ENCODE peak calls at places on chromosomes 7 and 10, in seven cellular contexts. B is stimulated activated CD4-positive, alpha-beta T cell treated with anti-CD3 and anti-CD28 coated beads, Interleukin-4, amount 100 ng/mL, for 4 hours; E is H9; W is NCI-H460; K is natural killer cell treated with Interleukin-12 subunit alpha and Interleukin-12 subunit beta and Interleukin-15 and Interleukin-18, amount 100 ng/mL, for 72 hours; D is naive thymus-derived CD4-positive, alpha-beta T cell; Y is KG1. Q is an unnamed sample.

GRCh38 chr10:104327745-104328635 is 10.3 kb downstream of the ITPRIP start:
- DNase-seq in B (no peak), E (peak; percentile 49), W (no peak), K (no peak), D (no peak), Y (no peak), Q (peak; percentile 46)

GRCh38 chr7:121103579-121103978 is 115.1 kb downstream of the CPED1 start:
- DNase-seq in B (no peak), E (no peak), W (no peak), K (no peak), D (no peak), Y (no peak), Q (no peak)

GRCh38 chr7:128427289-128427891 is 17.6 kb upstream of the IMPDH1 start:
- DNase-seq in B (no peak), E (no peak), W (no peak), K (no peak), D (no peak), Y (no peak), Q (peak; percentile 41)

GRCh38 chr10:43090188-43090587 is 13.3 kb downstream of the RET start:
- DNase-seq in B (no peak), E (no peak), W (no peak), K (no peak), D (no peak), Y (no peak), Q (no peak)

GRCh38 chr7:120841608-120842007 is 16.3 kb downstream of the TSPAN12 start:
- DNase-seq in B (no peak), E (no peak), W (no peak), K (no peak), D (no peak), Y (no peak), Q (no peak)

GRCh38 chr7:142482899-142483658 is 225.2 kb upstream of the PRSS58 start:
- DNase-seq in B (peak; percentile 43), E (peak; percentile 61), W (peak; percentile 45), K (no peak), D (no peak), Y (no peak), Q (peak; percentile 56)

GRCh38 chr10:72173635-72174296 is 42.0 kb upstream of the ANAPC16 start:
- DNase-seq in B (no peak), E (no peak), W (peak; percentile 60), K (no peak), D (no peak), Y (no peak), Q (peak; percentile 6)

GRCh38 chr7:44891372-44891771 is 6.0 kb upstream of the PURB start:
- DNase-seq in B (peak; percentile 16), E (no peak), W (no peak), K (no peak), D (no peak), Y (no peak), Q (no peak)

GRCh38 chr10:133008736-133009135 is 66.4 kb upstream of the CFAP46 start:
- DNase-seq in B (no peak), E (no peak), W (no peak), K (no peak), D (no peak), Y (no peak), Q (no peak)

GRCh38 chr7:10974717-10975032 is 1.0 kb downstream of the PHF14 start:
- DNase-seq in B (no peak), E (no peak), W (no peak), K (no peak), D (no peak), Y (no peak), Q (no peak)

GRCh38 chr7:29955799-29956476 is 33.7 kb downstream of the SCRN1 start:
- DNase-seq in B (no peak), E (no peak), W (no peak), K (no peak), D (no peak), Y (peak; percentile 72), Q (no peak)

GRCh38 chr10:112711366-112711765 is 238.7 kb upstream of the TCF7L2 start:
- DNase-seq in B (no peak), E (no peak), W (no peak), K (no peak), D (no peak), Y (no peak), Q (no peak)

GRCh38 chr7:33108591-33108930 is 643 bp downstream of the RP9 start:
- DNase-seq in B (peak; percentile 15), E (no peak), W (peak; percentile 12), K (no peak), D (no peak), Y (peak; percentile 24), Q (no peak)

GRCh38 chr7:136086712-136087111 is 109.6 kb upstream of the MTPN start:
- DNase-seq in B (no peak), E (peak; percentile 79), W (peak; percentile 94), K (no peak), D (no peak), Y (no peak), Q (no peak)

GRCh38 chr10:86225098-86225782 is 141.4 kb downstream of the GRID1 start:
- DNase-seq in B (no peak), E (no peak), W (no peak), K (no peak), D (no peak), Y (no peak), Q (no peak)

GRCh38 chr7:125195156-125195555 is 265.5 kb upstream of the POT1 start:
- DNase-seq in B (no peak), E (no peak), W (no peak), K (no peak), D (no peak), Y (no peak), Q (no peak)

GRCh38 chr7:117068511-117069155 is 115.3 kb downstream of the ST7 start:
- DNase-seq in B (no peak), E (no peak), W (no peak), K (no peak), D (no peak), Y (no peak), Q (no peak)

GRCh38 chr10:81995254-81995653 is 120.3 kb downstream of the NRG3 start:
- DNase-seq in B (no peak), E (no peak), W (no peak), K (no peak), D (no peak), Y (no peak), Q (no peak)

GRCh38 chr10:55287346-55287745 is 486.3 kb upstream of the PCDH15 start:
- DNase-seq in B (no peak), E (no peak), W (no peak), K (no peak), D (no peak), Y (no peak), Q (no peak)

GRCh38 chr7:134684165-134684564 is 37.5 kb downstream of the BPGM start:
- DNase-seq in B (no peak), E (no peak), W (no peak), K (no peak), D (no peak), Y (no peak), Q (no peak)

GRCh38 chr7:46626261-46627037 is 705.4 kb upstream of the IGFBP3 start:
- DNase-seq in B (no peak), E (no peak), W (no peak), K (no peak), D (no peak), Y (no peak), Q (no peak)